ENCODE peak calls at places on chromosomes 7 and 10, in four cellular contexts. K is ureter; Y is tibial nerve; R is activated CD8-positive, alpha-beta memory T cell treated with anti-CD3 and anti-CD28 coated beads, Interleukin-2, amount 50 U/mL, for 48 hours. O is an unnamed sample.

GRCh38 chr10:6136215-6137201 is 47.7 kb downstream of the RBM17 start:
- DNase-seq in Y (no peak), K (no peak), R (peak; percentile 84), O (peak; percentile 80)

GRCh38 chr7:64045301-64046040 is at the start of gene ZNF727:
- DNase-seq in K (peak; percentile 84), R (no peak), Y (peak; percentile 76), O (no peak)

GRCh38 chr7:76022026-76022780 is 25.6 kb downstream of the STYXL1 start:
- DNase-seq in K (no peak), R (no peak), Y (no peak), O (no peak)

GRCh38 chr10:58951750-58952149 is 224.7 kb upstream of the PHYHIPL start:
- DNase-seq in R (no peak), Y (peak; percentile 10), K (no peak), O (no peak)

GRCh38 chr10:5194431-5194830 is 2.2 kb upstream of the AKR1C4 start:
- DNase-seq in Y (no peak), R (no peak), K (no peak), O (no peak)

GRCh38 chr10:126497672-126498071 is 109.4 kb upstream of the ADAM12 start:
- DNase-seq in Y (no peak), R (no peak), K (no peak), O (no peak)

GRCh38 chr7:18521945-18522566 is 26.5 kb downstream of the HDAC9 start:
- DNase-seq in Y (no peak), K (no peak), R (no peak), O (no peak)

GRCh38 chr10:78543749-78544446 is 510.2 kb downstream of the RPS24 start:
- DNase-seq in R (no peak), K (peak; percentile 80), Y (peak; percentile 83), O (no peak)

GRCh38 chr10:13632879-13633437 is 46.2 kb downstream of the PRPF18 start:
- DNase-seq in R (no peak), Y (no peak), K (no peak), O (no peak)

GRCh38 chr10:125159932-125160855 is at the start of gene CTBP2:
- DNase-seq in K (peak; percentile 62), R (peak; percentile 49), Y (peak; percentile 47), O (peak; percentile 56)

GRCh38 chr7:1300636-1301035 is 68.0 kb downstream of the UNCX start:
- DNase-seq in K (no peak), R (no peak), Y (no peak), O (no peak)

GRCh38 chr7:74185636-74186035 is 11.5 kb downstream of the EIF4H start:
- DNase-seq in Y (no peak), K (no peak), R (no peak), O (no peak)

GRCh38 chr7:30764030-30764991 is 6.9 kb upstream of the MINDY4 start:
- DNase-seq in K (no peak), Y (no peak), R (no peak), O (no peak)

GRCh38 chr7:137731436-137731835 is 115.3 kb downstream of the DGKI start:
- DNase-seq in K (no peak), Y (no peak), R (no peak), O (no peak)